ENCODE peak calls at places on chromosomes 3 and 15, in seven cellular contexts. J, H, V, Q, A, W and Y are unnamed samples.
A peak's percentile ranks its signal among the peaks of the same experiment; 100 is the strongest.

GRCh38 chr15:67843092-67843501 is 3.3 kb upstream of the RNU6-1 start:
- DNase-seq in W (no peak), J (no peak), Q (no peak), H (no peak), A (no peak), V (no peak), Y (no peak)

GRCh38 chr3:64190517-64191515 is 34.5 kb downstream of the PRICKLE2 start:
- DNase-seq in V (no peak), J (no peak), W (no peak), H (no peak), Q (no peak), A (no peak), Y (no peak)

GRCh38 chr15:87368511-87368910 is 888.0 kb downstream of the NTRK3 start:
- DNase-seq in A (no peak), J (no peak), Q (no peak), W (no peak), H (no peak), V (no peak), Y (no peak)

GRCh38 chr3:172627057-172627809 is 83.6 kb downstream of the NCEH1 start:
- DNase-seq in W (no peak), J (no peak), Q (no peak), V (peak; percentile 53), A (no peak), H (no peak), Y (peak; percentile 41)

GRCh38 chr15:68726246-68726645 is 94.4 kb downstream of the ANP32A start:
- DNase-seq in J (no peak), A (no peak), H (no peak), V (no peak), W (no peak), Q (no peak), Y (no peak)

GRCh38 chr3:109731639-109732473 is 394.5 kb upstream of the DPPA4 start:
- DNase-seq in H (no peak), Q (peak; percentile 46), A (peak; percentile 60), W (peak; percentile 53), V (peak; percentile 51), J (peak; percentile 84), Y (peak; percentile 32)

GRCh38 chr3:61250784-61251173 is 473 bp downstream of the FHIT start:
- DNase-seq in Q (peak; percentile 58), W (no peak), A (peak; percentile 34), V (no peak), J (peak; percentile 48), H (no peak), Y (peak; percentile 58)

GRCh38 chr15:62775932-62776331 is 266.6 kb upstream of the TPM1 start:
- DNase-seq in Q (no peak), J (no peak), A (no peak), W (no peak), V (no peak), H (no peak), Y (no peak)

GRCh38 chr3:126519506-126520455 is 2.2 kb upstream of the UROC1 start:
- DNase-seq in Q (no peak), V (no peak), A (no peak), H (no peak), J (no peak), W (no peak), Y (no peak)

GRCh38 chr3:177928156-177928555 is 608.1 kb upstream of the KCNMB2 start:
- DNase-seq in A (no peak), J (no peak), H (no peak), V (no peak), W (no peak), Q (no peak), Y (no peak)

GRCh38 chr3:141242722-141243092 is 11.1 kb downstream of the PXYLP1 start:
- DNase-seq in A (no peak), Q (no peak), H (no peak), W (no peak), V (no peak), J (no peak), Y (no peak)

GRCh38 chr3:143627336-143627735 is 220.9 kb downstream of the SLC9A9 start:
- DNase-seq in J (no peak), A (no peak), W (no peak), V (no peak), H (no peak), Q (no peak), Y (no peak)

GRCh38 chr3:152902141-152902669 is 67.3 kb downstream of the P2RY1 start:
- DNase-seq in W (no peak), Q (no peak), V (no peak), H (no peak), J (no peak), A (no peak), Y (no peak)

GRCh38 chr3:106184540-106185457 is 316.0 kb upstream of the CBLB start:
- DNase-seq in Q (no peak), A (no peak), H (no peak), J (no peak), W (no peak), V (no peak), Y (no peak)

GRCh38 chr15:67201136-67201535 is 53.3 kb downstream of the AAGAB start:
- DNase-seq in A (no peak), J (no peak), H (no peak), V (no peak), Q (no peak), W (no peak), Y (no peak)

GRCh38 chr15:89496155-89497098 is at the start of gene RHCG:
- DNase-seq in W (no peak), A (no peak), J (no peak), V (peak; percentile 52), H (no peak), Q (peak; percentile 18), Y (peak; percentile 45)

GRCh38 chr15:56244811-56245576 is 1.3 kb upstream of the RFX7 start:
- DNase-seq in W (peak; percentile 50), V (no peak), H (no peak), J (peak; percentile 7), Q (peak; percentile 47), A (peak; percentile 77), Y (peak; percentile 63)

GRCh38 chr15:82397817-82398216 is 31.8 kb upstream of the GOLGA6L9 start:
- DNase-seq in J (no peak), Q (no peak), V (no peak), A (no peak), H (no peak), W (no peak), Y (no peak)

GRCh38 chr15:69712999-69713398 is 260.4 kb downstream of the RPLP1 start:
- DNase-seq in J (no peak), W (no peak), Q (no peak), A (no peak), V (no peak), H (no peak), Y (no peak)

GRCh38 chr15:80301472-80301871 is 49.5 kb upstream of the CTXND1 start:
- DNase-seq in A (no peak), H (no peak), W (no peak), V (no peak), Q (no peak), J (no peak), Y (no peak)

GRCh38 chr15:72229076-72229946 is 1.7 kb downstream of the PKM start:
- DNase-seq in J (peak; percentile 26), W (no peak), A (peak; percentile 48), V (peak; percentile 42), H (no peak), Q (no peak), Y (no peak)

GRCh38 chr3:36907911-36908646 is 36.8 kb downstream of the TRANK1 start:
- DNase-seq in W (peak; percentile 66), V (peak; percentile 90), Q (peak; percentile 60), H (no peak), J (peak; percentile 22), A (peak; percentile 84), Y (peak; percentile 72)

GRCh38 chr3:71392277-71392676 is 191.3 kb downstream of the FOXP1 start:
- DNase-seq in H (no peak), W (no peak), Q (no peak), J (no peak), A (no peak), V (no peak), Y (no peak)

DNA sequence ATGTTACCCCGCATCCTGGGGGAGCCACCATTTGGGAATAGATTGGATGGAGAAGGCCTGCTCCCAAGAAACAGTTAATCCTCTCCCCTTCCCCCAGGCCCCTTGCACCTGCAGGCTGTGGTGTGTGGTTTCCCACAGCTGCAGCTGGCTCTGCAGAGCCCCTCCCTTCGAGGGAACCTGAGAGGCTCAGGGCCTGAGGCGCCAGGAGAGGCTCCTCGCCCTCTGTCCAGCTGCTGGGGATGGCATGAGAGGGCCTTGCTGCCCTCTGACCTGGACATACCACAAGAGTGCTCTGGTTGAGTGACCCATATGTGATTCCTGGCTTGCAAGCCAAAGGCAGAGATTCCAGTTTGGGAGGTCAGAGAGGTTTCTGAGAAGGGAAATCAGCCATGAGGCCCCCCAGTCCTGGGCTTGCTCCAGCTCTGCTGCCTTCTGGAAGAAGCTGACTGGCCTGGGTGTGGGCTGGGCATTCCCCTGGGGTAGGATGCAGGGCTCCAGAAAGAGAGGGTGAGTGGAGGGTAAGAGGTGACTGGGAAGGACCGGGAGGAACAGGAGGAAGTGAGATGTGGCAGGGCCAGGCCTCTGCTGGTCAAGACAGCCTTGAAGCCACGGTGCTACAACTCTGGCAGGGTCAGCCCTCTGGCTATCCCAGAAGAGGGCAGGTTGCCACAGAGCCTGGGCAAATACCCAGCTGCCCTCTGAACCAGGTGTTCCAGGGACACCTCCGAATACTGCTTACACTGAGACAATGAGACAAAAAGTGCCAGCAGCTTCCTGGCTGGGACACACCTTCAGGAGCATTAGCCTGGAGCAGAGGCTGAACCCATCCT is 16.0 kb upstream of the SRP14 start:
- DNase-seq in J (no peak), W (peak; percentile 84), A (peak; percentile 83), H (peak; percentile 66), V (no peak), Q (peak; percentile 12), Y (no peak)
- TF ChIP-seq POLR2A in J (no peak), W (no peak), A (no peak), H (no peak), V (no peak), Q (no peak), Y (no peak)

DNA sequence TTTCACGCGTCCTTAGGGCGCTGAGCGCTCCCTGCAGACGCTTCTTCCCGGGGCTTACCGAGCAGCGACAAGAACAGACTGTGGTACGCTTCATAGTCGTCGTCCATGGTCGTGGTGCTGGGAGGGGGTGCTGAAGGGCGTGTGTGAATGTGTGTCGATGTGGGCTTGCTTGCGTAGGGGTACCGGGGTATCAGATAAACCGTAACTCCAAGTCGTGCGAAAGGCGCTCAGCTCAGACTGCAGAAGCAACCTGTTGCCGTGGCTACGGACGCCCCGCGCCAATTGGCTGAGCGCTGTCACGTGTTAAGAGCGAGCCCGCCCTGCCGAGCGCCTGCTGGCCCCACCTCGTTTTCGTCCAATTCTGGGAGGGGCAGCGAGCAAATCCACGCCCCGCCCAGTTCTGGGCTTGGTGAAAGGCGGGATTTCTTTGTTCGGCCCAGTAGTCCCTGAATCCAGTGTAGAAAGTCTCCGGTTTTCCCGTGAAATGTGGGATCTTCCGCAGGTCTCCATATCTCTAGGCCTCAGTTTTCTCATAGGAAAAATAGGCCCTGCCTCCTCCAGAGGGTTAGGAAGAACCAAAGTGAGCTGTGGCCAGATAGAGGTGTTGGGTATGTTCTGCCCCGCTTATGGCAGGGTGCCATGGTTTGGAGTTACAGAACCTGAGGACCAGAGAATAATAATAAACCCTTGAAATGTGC is at the start of gene EFCAB12:
- DNase-seq in A (peak; percentile 91), V (peak; percentile 97), H (peak; percentile 74), Q (peak; percentile 97), J (peak; percentile 96), W (peak; percentile 97), Y (peak; percentile 96)
- TF ChIP-seq POLR2A in A (no peak), V (no peak), H (peak; percentile 53), Q (peak; percentile 39), J (no peak), W (no peak), Y (peak; percentile 73)

GRCh38 chr3:75327453-75327852 is 336.7 kb upstream of the FRG2C start:
- DNase-seq in V (no peak), J (no peak), H (no peak), A (no peak), W (no peak), Q (no peak), Y (no peak)
- TF ChIP-seq POLR2A in V (no peak), J (no peak), H (no peak), A (no peak), W (no peak), Q (no peak), Y (no peak)

GRCh38 chr3:50340404-50341329 is at the start of gene RASSF1:
- DNase-seq in W (peak; percentile 79), Q (no peak), V (no peak), H (peak; percentile 80), J (peak; percentile 71), A (peak; percentile 88), Y (peak; percentile 83)
- TF ChIP-seq POLR2A in W (no peak), Q (peak; percentile 38), V (peak; percentile 41), H (peak; percentile 19), J (peak; percentile 67), A (no peak), Y (peak; percentile 95)